ENCODE peak calls at places on chromosome 1, in eight cellular contexts. W is ovary, N is upper lobe of left lung, E is gastrocnemius medialis, B is prostate gland, Q is right lobe of liver, D is testis, C is spleen. I is an unnamed sample. For H3K27me3, the result is how much of the 10 kb centered on the place peaks cover.

GRCh38 chr1:116478621-116479020 is 92.2 kb downstream of the CD58 start:
- DNase-seq in C (no peak), B (no peak), E (no peak), Q (no peak), N (no peak), W (no peak), D (no peak), I (no peak)

GRCh38 chr1:151728151-151728711 is 6.9 kb downstream of the RIIAD1 start:
- DNase-seq in D (no peak), W (no peak), C (no peak), E (no peak), N (no peak), Q (no peak), B (no peak), I (no peak)

GRCh38 chr1:212794561-212795014 is 2.9 kb downstream of the TATDN3 start:
- DNase-seq in E (no peak), W (no peak), N (no peak), B (no peak), C (no peak), D (no peak), Q (no peak), I (no peak)

GRCh38 chr1:246735735-246736134 is 11.5 kb downstream of the SCCPDH start:
- DNase-seq in Q (no peak), B (no peak), W (no peak), E (no peak), D (no peak), N (no peak), C (no peak), I (no peak)

GRCh38 chr1:167797005-167797404 is 75.2 kb downstream of the MPZL1 start:
- DNase-seq in E (peak), C (no peak), W (peak), D (peak), Q (no peak), N (no peak), B (peak), I (peak)

GRCh38 chr1:59393211-59394180 is 96.6 kb downstream of the FGGY start:
- DNase-seq in C (no peak), E (peak), D (peak), W (peak), B (peak), Q (peak), N (no peak), I (peak)

GRCh38 chr1:40153073-40153770 is 8.0 kb upstream of the RLF start:
- DNase-seq in Q (no peak), E (no peak), B (peak), W (no peak), D (peak), C (no peak), N (no peak), I (no peak)

GRCh38 chr1:177975588-177976495 is 6.0 kb upstream of the SEC16B start:
- DNase-seq in C (no peak), D (no peak), W (no peak), Q (no peak), E (no peak), N (no peak), B (no peak), I (no peak)

GRCh38 chr1:221869759-221870158 is 127.9 kb upstream of the DUSP10 start:
- DNase-seq in B (no peak), N (no peak), Q (no peak), C (no peak), E (no peak), D (no peak), W (no peak), I (no peak)

GRCh38 chr1:6783221-6783620 is 2.0 kb upstream of the CAMTA1 start:
- DNase-seq in D (no peak), W (no peak), N (no peak), E (no peak), C (no peak), Q (no peak), B (no peak), I (no peak)

GRCh38 chr1:93447481-93448291 is at the start of gene FNBP1L:
- DNase-seq in C (peak), W (peak), E (peak), Q (peak), D (peak), B (peak), N (peak), I (peak)

GRCh38 chr1:53125122-53125521 is 17.3 kb downstream of the SLC1A7 start:
- DNase-seq in C (no peak), E (no peak), D (no peak), N (no peak), Q (no peak), B (no peak), W (no peak), I (no peak)

GRCh38 chr1:115790356-115790755 is 21.8 kb upstream of the CASQ2 start:
- DNase-seq in Q (no peak), C (no peak), D (no peak), W (no peak), N (no peak), B (no peak), E (no peak), I (no peak)

GRCh38 chr1:226638608-226639007 is 90.0 kb downstream of the STUM start:
- DNase-seq in B (peak), Q (peak), E (peak), W (no peak), D (peak), N (peak), C (peak), I (peak)

GRCh38 chr1:232393010-232393833 is 236.7 kb downstream of the SIPA1L2 start:
- DNase-seq in B (no peak), N (no peak), C (no peak), D (no peak), Q (no peak), W (no peak), E (no peak), I (no peak)

GRCh38 chr1:7334475-7335035 is 436.5 kb upstream of the VAMP3 start:
- DNase-seq in Q (no peak), D (no peak), B (peak), C (no peak), W (no peak), N (no peak), E (no peak), I (no peak)

GRCh38 chr1:232334811-232335210 is 295.1 kb downstream of the SIPA1L2 start:
- DNase-seq in N (no peak), E (no peak), B (no peak), D (no peak), C (no peak), W (no peak), Q (no peak), I (peak)

GRCh38 chr1:219174672-219175564 is 1.2 kb downstream of the LYPLAL1 start:
- DNase-seq in N (no peak), Q (peak), B (peak), D (peak), E (peak), W (peak), C (no peak), I (no peak)

GRCh38 chr1:222114536-222115156 is 372.8 kb upstream of the DUSP10 start:
- DNase-seq in E (no peak), N (no peak), Q (no peak), C (no peak), W (no peak), B (no peak), D (no peak), I (no peak)

GRCh38 chr1:232385221-232385620 is 244.7 kb downstream of the SIPA1L2 start:
- DNase-seq in E (no peak), D (no peak), N (peak), B (no peak), W (no peak), C (no peak), Q (no peak), I (no peak)

GRCh38 chr1:53577141-53578100 is 118.2 kb downstream of the DMRTB1 start:
- DNase-seq in E (no peak), C (peak), Q (no peak), D (no peak), W (no peak), B (no peak), N (no peak), I (no peak)

GRCh38 chr1:209207126-209207700 is 376.3 kb upstream of the CAMK1G start:
- DNase-seq in Q (no peak), B (no peak), N (no peak), E (no peak), C (no peak), W (no peak), D (no peak), I (no peak)

GRCh38 chr1:24100945-24101737 is 10.8 kb downstream of the MYOM3 start:
- DNase-seq in Q (no peak), W (no peak), D (peak), N (no peak), B (no peak), C (no peak), E (no peak), I (no peak)

GRCh38 chr1:93591291-93591832 is 90.3 kb downstream of the BCAR3 start:
- DNase-seq in W (no peak), Q (no peak), C (peak), D (no peak), N (no peak), B (no peak), E (no peak), I (no peak)

GRCh38 chr1:185565314-185565713 is 168.9 kb upstream of the HMCN1 start:
- DNase-seq in B (peak), W (no peak), N (no peak), E (no peak), Q (no peak), D (no peak), C (no peak), I (peak)

GRCh38 chr1:182061597-182061996 is at the start of gene ZNF648:
- DNase-seq in W (no peak), Q (no peak), N (no peak), E (no peak), B (no peak), D (no peak), C (no peak), I (no peak)

GRCh38 chr1:166908942-166909341 is 32.9 kb upstream of the TADA1 start:
- DNase-seq in Q (no peak), N (no peak), D (no peak), C (no peak), W (no peak), E (no peak), B (no peak), I (no peak)

GRCh38 chr1:44508397-44508745 is 103.3 kb downstream of the RNF220 start:
- DNase-seq in N (no peak), C (no peak), W (no peak), B (no peak), D (no peak), Q (no peak), E (no peak), I (no peak)
- H3K27me3 ChIP-seq in N (under half), C (under half), W (under half), B (under half), D (under half), Q (under half), E (under half), I (under half)

DNA sequence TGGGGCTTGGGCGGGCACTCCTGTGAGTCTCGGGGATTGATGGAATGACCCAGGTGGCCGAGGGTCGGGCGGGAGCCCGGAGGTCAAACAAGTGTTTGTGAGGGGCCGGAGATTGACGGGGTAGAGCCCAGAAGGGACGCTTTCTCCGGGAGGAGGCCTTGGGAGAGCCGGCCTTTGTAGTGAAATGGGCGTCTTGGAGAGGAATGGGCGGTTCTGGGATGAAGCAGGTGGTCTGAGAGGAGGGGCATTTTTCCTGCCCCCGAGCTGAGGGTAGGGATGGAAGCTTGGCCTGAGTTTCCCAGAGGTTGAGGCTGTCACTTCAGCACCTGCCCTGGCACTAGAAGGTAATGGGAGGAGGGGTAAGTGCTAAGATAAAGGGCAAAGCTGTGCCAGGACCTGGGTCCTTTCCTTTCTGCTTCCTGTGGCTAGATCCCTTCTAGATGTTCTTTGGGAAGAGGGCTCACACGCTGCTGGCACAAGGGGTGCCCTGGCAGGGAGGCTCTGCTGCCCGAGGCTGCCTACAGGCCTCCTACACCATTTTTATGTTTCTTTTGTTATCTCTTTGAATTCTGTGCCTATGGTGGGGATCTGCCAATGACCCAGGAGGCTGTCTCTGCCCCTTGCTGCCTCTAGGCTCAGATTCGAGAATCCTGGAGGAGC is 56.1 kb downstream of the NDUFS5 start:
- DNase-seq in D (peak), Q (no peak), N (no peak), C (peak), B (no peak), E (no peak), W (no peak), I (no peak)
- H3K4me3 ChIP-seq in D (peak), Q (peak), N (no peak), C (peak), B (peak), E (peak), W (peak), I (peak)

DNA sequence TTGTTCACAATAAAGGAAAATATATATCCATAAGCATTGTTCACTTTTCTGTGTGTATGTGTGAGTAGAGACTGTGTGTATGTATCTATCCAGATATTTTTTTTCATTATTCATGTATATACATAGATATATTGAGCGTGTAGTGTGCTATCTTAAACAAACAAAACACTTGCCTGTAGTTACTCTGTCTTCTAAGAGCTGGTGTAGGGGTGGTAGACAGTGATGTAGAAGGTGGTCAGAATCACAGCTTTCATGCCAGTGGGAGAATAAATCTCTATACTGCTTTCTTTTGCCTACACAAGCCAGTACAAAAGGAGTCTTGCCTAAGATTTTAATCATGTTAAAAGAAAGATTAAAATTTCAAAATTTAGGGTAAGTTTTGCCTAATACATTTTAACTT is 122.0 kb downstream of the UCHL5 start:
- DNase-seq in D (no peak), W (no peak), N (no peak), E (no peak), Q (no peak), B (no peak), C (no peak), I (no peak)
- TF ChIP-seq POLR2A in D (no peak), W (no peak), N (no peak), E (no peak), Q (no peak), B (no peak), C (no peak), I (no peak)

DNA sequence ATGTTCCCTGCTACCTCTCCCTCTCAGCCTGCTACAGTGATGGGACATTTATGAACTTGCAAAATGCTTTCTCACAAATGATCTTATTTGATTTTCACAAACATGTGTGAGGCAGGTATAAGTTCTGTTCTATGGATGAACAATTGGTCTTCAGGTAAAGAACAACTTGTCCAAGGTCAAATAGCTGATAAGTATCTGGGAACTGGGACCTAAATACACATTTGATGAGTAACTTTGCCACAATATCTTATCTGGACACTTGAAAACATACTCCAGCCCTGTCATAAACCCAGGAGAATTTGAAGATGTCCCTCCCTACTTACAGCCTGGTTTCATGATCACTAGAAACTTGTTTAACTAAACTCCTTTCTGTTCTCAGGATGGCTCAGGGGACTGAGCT is 23.0 kb downstream of the LRRN2 start:
- DNase-seq in N (no peak), Q (no peak), B (no peak), C (no peak), D (no peak), W (no peak), E (no peak), I (no peak)
- H3K27me3 ChIP-seq in N (under half), Q (under half), B (under half), C (under half), D (under half), W (under half), E (under half), I (under half)

GRCh38 chr1:84997667-84998600 is 1.0 kb upstream of the MCOLN2 start:
- DNase-seq in B (no peak), N (peak), W (no peak), C (peak), E (no peak), Q (no peak), D (peak), I (no peak)
- H3K4me3 ChIP-seq in B (peak), N (peak), W (peak), C (peak), E (peak), Q (peak), D (peak), I (peak)

GRCh38 chr1:225428879-225429455 is 1.1 kb upstream of the LBR start:
- DNase-seq in E (no peak), N (no peak), W (no peak), D (no peak), B (no peak), C (no peak), Q (no peak), I (no peak)

GRCh38 chr1:225430301-225430700 is 2.5 kb upstream of the LBR start:
- DNase-seq in N (no peak), C (no peak), W (no peak), E (no peak), Q (no peak), D (no peak), B (no peak), I (no peak)

GRCh38 chr1:225427249-225428065 is at the start of gene LBR:
- DNase-seq in C (peak), N (peak), Q (peak), B (no peak), W (no peak), E (peak), D (peak), I (no peak)

GRCh38 chr1:225426395-225427248 is 1.2 kb downstream of the LBR start:
- DNase-seq in N (peak), B (no peak), E (peak), W (peak), Q (no peak), C (peak), D (peak), I (no peak)

GRCh38 chr1:225428066-225428878 is 434 bp upstream of the LBR start:
- DNase-seq in B (peak), E (peak), C (peak), N (peak), D (peak), W (peak), Q (peak), I (peak)
- TF ChIP-seq POLR2A in B (peak), E (peak), C (peak), N (peak), D (peak), W (peak), Q (peak), I (peak)

DNA sequence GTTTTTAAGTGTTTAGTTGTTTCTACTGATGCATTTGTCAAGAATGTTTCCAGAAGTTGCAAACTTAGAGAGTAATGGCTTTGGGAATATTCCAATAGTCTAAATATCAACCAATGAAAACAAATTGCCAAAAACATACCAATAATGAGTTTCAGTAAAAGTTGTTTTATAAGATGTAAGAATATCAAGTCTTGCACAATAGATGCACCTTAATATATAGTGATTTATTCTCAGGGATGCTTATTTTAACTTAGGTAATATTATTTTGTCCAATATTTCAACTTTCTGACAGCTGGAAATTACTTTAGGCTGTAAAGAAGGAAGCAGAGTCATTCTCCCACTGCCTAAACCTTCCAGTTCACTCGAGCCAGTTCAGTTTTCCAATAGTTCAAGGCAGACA is 5.4 kb upstream of the NMNAT2 start:
- DNase-seq in C (no peak), Q (no peak), E (no peak), B (no peak), D (no peak), N (no peak), W (no peak), I (no peak)
- H3K27me3 ChIP-seq in C (under half), Q (under half), E (under half), B (under half), D (under half), N (under half), W (under half), I (under half)

GRCh38 chr1:242890211-242890741 is 364.8 kb downstream of the CEP170 start:
- DNase-seq in B (no peak), C (no peak), N (peak), E (no peak), D (peak), W (no peak), Q (no peak), I (no peak)
- H3K4me3 ChIP-seq in B (no peak), C (no peak), N (no peak), E (no peak), D (peak), W (no peak), Q (no peak), I (no peak)

I was measured in breast epithelium.